ENCODE peak calls at places on chromosomes 2 and 18, in six cellular contexts. D is mesenchymal stem cell; R is heart right ventricle; T is CD4-positive, CD25-positive, alpha-beta regulatory T cell; A is tibial nerve; E is astrocyte. F is an unnamed sample. For H3K27me3, the result is how much of the 10 kb centered on the place peaks cover.

GRCh38 chr18:46167971-46168370 is 63.8 kb downstream of the HAUS1 start:
- DNase-seq in E (no peak), D (no peak), A (no peak), R (no peak), T (no peak), F (no peak)

GRCh38 chr2:37263839-37264238 is 32.4 kb downstream of the NDUFAF7 start:
- DNase-seq in A (no peak), D (no peak), E (no peak), R (no peak), T (no peak), F (no peak)

GRCh38 chr2:104872034-104872865 is 18.3 kb downstream of the POU3F3 start:
- DNase-seq in T (no peak), A (no peak), R (no peak), D (no peak), E (peak), F (no peak)

GRCh38 chr2:174344716-174345472 is 10.1 kb downstream of the SP9 start:
- DNase-seq in D (peak), E (peak), T (no peak), R (no peak), A (no peak), F (no peak)

GRCh38 chr18:7202119-7202680 is 28.7 kb upstream of the LRRC30 start:
- DNase-seq in T (no peak), D (no peak), R (no peak), E (no peak), A (no peak), F (no peak)

GRCh38 chr2:65386340-65386739 is 46.1 kb downstream of the SPRED2 start:
- DNase-seq in T (no peak), E (no peak), D (peak), A (no peak), R (no peak), F (no peak)

GRCh38 chr2:240467149-240467642 is 31.7 kb downstream of the GPC1 start:
- DNase-seq in A (no peak), D (no peak), E (no peak), R (no peak), T (no peak), F (no peak)

GRCh38 chr18:24055878-24056277 is 41.3 kb downstream of the TTC39C start:
- DNase-seq in R (no peak), E (no peak), T (no peak), A (peak), D (no peak), F (no peak)

GRCh38 chr2:222049946-222050345 is 248.9 kb downstream of the PAX3 start:
- DNase-seq in A (no peak), E (peak), R (no peak), T (no peak), D (peak), F (no peak)

GRCh38 chr2:17813742-17814458 is 2.4 kb upstream of the MSGN1 start:
- DNase-seq in E (no peak), D (peak), T (no peak), R (peak), A (peak), F (no peak)

GRCh38 chr2:195520671-195521155 is 136.3 kb upstream of the SLC39A10 start:
- DNase-seq in E (peak), D (peak), R (no peak), A (no peak), T (no peak), F (no peak)

DNA sequence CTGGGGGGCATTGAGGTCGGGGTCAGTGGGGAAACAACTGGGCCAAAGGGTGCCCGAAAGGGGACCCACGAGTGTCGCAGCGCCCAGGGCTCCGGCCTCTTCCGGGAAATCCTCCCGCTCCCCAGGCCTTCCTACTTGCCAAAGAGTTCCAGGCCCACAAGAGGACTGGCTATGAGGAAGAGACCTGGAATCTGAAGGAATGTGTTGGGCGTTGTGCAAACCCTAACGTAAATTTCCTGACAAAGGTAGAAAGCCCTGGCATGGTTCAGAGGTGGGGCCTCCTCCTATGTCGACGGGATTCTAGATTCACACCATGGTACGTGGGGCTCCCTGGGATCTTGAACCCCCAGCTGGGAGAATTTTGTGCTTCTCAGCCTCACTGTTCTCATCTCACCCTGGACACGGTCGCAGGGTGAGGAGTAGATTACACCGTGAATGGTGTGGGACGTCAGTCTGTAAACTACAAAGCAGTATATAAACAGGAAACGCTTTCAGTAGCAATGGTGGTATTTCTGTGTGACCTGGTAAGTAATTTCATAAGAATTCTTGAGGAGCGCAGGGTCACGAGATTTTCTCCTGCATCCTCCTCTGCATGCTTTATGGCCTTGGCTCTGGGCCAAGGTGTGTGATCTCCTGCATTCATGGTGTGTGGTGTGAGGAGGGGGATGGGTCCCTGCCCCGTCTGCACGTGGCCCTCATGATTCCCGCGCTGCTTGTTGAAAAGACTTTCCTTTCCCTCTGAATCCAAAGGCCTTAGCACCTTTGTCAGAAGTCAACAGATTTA is 868 bp downstream of the HSBP1L1 start:
- DNase-seq in T (peak), E (peak), A (no peak), R (no peak), D (peak), F (no peak)
- H3K27me3 ChIP-seq in T (under half), E (under half), A (under half), R (under half), D (under half), F (under half)

DNA sequence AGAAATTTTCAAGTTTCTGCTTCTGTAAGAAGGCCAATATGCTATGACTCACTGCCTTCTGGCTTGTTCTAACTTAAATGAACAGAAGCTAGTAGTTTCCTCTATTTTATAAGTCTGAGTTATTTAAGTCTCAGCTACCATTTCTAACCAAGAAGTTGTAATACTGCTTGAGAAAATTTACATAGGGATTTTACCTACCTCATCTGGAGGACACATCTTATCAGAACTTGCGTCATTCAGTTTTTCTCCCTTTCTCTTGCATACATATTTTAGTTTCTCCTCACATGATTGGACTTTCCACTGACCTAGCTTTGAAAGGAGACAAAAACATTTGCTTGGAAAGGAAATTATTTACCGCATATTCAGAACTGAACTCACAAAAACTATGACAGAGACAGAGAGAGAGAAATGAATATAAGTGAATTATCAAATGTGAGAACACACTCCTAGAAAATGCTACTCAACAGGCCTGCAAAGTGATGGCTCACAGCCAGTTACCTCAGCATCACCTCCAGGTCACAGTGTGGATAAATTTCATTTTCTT is 81.1 kb upstream of the CD302 start:
- DNase-seq in T (no peak), R (no peak), E (peak), D (no peak), A (no peak), F (no peak)
- H3K27me3 ChIP-seq in T (under half), R (under half), E (under half), D (under half), A (under half), F (under half)

GRCh38 chr2:60548844-60549243 is 4.6 kb downstream of the BCL11A start:
- DNase-seq in A (no peak), R (no peak), D (no peak), T (no peak), E (no peak), F (no peak)
- H3K27me3 ChIP-seq in A (half or more), R (half or more), D (under half), T (under half), E (under half), F (under half)

GRCh38 chr2:44810892-44811530 is 130.5 kb upstream of the SIX3 start:
- DNase-seq in E (no peak), D (no peak), T (no peak), A (no peak), R (no peak), F (no peak)
- H3K27me3 ChIP-seq in E (under half), D (half or more), T (under half), A (half or more), R (half or more), F (under half)

GRCh38 chr2:120334068-120334467 is 11.9 kb upstream of the INHBB start:
- DNase-seq in E (no peak), R (no peak), D (no peak), T (no peak), A (no peak), F (no peak)

GRCh38 chr2:120341977-120342376 is 4.0 kb upstream of the INHBB start:
- DNase-seq in D (no peak), A (no peak), T (no peak), R (no peak), E (no peak), F (no peak)

GRCh38 chr2:120336749-120337148 is 9.2 kb upstream of the INHBB start:
- DNase-seq in A (no peak), D (no peak), T (no peak), E (no peak), R (no peak), F (no peak)

GRCh38 chr2:120342451-120342850 is 3.5 kb upstream of the INHBB start:
- DNase-seq in R (no peak), T (no peak), E (no peak), D (no peak), A (no peak), F (no peak)

DNA sequence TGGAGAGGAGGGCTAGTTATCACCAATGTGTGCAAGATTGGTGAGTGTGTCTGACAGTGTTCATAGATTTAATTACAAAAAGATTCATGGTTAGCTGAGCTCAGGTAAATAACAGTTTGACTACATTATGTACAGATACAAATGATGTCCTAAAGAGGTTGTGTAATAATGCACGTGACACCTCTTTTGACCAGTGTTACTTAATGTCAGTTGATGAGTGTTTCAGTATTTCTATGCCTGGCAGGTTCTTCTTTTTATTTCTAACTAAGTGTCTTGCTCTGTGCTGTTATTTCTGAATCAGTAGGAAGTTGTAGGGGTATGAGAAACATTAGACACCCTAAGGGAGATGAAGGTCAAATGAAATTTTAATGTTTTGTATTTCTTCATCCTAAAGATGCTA is 7.9 kb upstream of the INHBB start:
- DNase-seq in D (no peak), E (no peak), R (no peak), T (no peak), A (no peak), F (no peak)
- H3K27me3 ChIP-seq in D (half or more), E (under half), R (half or more), T (under half), A (half or more), F (under half)

GRCh38 chr2:160555420-160555819 is 61.8 kb upstream of the RBMS1 start:
- DNase-seq in E (no peak), D (no peak), A (no peak), T (no peak), R (no peak), F (no peak)

GRCh38 chr2:160551259-160551658 is 57.7 kb upstream of the RBMS1 start:
- DNase-seq in A (no peak), E (no peak), R (no peak), T (no peak), D (no peak), F (no peak)
- H3K27me3 ChIP-seq in A (under half), E (under half), R (under half), T (under half), D (under half), F (under half)

DNA sequence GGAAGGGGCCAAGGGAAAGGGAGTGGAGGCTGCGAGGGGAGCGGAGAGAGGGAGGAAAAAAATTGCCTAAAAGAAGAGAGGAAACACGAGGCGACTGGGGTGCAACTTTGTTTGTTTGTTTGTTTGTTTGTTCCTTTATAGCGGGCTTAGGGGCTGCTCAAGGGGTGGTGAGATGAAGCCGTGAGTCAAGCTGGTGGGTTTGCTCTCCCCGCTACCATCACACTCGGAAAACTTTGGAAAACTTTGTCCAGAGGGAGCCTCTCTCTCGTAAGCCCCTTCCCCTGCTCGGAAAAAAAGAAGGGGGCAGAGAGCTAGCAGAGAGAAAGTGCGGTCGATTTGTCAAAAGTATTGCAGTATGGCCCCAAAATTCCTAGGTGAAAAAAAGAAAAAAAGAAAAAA is 308 bp upstream of the CYP26B1 start:
- DNase-seq in R (peak), T (no peak), A (peak), D (no peak), E (no peak), F (no peak)
- H3K27me3 ChIP-seq in R (half or more), T (under half), A (half or more), D (half or more), E (half or more), F (under half)

F was measured in dorsolateral prefrontal cortex.